ENCODE peak calls at places on chromosome 7, in five cellular contexts. One of them, this sample, is unnamed.

GRCh38 chr7:98211221-98211675 is at the start of gene BHLHA15:
- DNase-seq in naive thymus-derived CD4-positive, alpha-beta T cell: no peak
- DNase-seq in neuronal stem cell: no peak
- DNase-seq in uterus: no peak
- DNase-seq in OCI-LY7: peak; percentile 59
- DNase-seq in this sample: peak; percentile 53

GRCh38 chr7:10940748-10941358 is 32.8 kb upstream of the PHF14 start:
- DNase-seq in OCI-LY7: peak; percentile 58
- DNase-seq in uterus: no peak
- DNase-seq in neuronal stem cell: no peak
- DNase-seq in naive thymus-derived CD4-positive, alpha-beta T cell: no peak
- DNase-seq in this sample: no peak

GRCh38 chr7:95636140-95636539 is 39.8 kb upstream of the PDK4 start:
- DNase-seq in uterus: no peak
- DNase-seq in neuronal stem cell: no peak
- DNase-seq in naive thymus-derived CD4-positive, alpha-beta T cell: no peak
- DNase-seq in OCI-LY7: no peak
- DNase-seq in this sample: no peak

GRCh38 chr7:78605131-78605530 is 806.6 kb downstream of the PHTF2 start:
- DNase-seq in uterus: no peak
- DNase-seq in OCI-LY7: no peak
- DNase-seq in naive thymus-derived CD4-positive, alpha-beta T cell: no peak
- DNase-seq in neuronal stem cell: no peak
- DNase-seq in this sample: no peak

GRCh38 chr7:23115991-23116390 is 10.4 kb downstream of the KLHL7 start:
- DNase-seq in naive thymus-derived CD4-positive, alpha-beta T cell: no peak
- DNase-seq in OCI-LY7: no peak
- DNase-seq in uterus: no peak
- DNase-seq in neuronal stem cell: peak; percentile 69
- DNase-seq in this sample: no peak

GRCh38 chr7:12557282-12557681 is 13.2 kb upstream of the SCIN start:
- DNase-seq in naive thymus-derived CD4-positive, alpha-beta T cell: no peak
- DNase-seq in uterus: no peak
- DNase-seq in neuronal stem cell: no peak
- DNase-seq in OCI-LY7: no peak
- DNase-seq in this sample: no peak

GRCh38 chr7:24902276-24902675 is 77.7 kb downstream of the OSBPL3 start:
- DNase-seq in neuronal stem cell: no peak
- DNase-seq in naive thymus-derived CD4-positive, alpha-beta T cell: no peak
- DNase-seq in uterus: no peak
- DNase-seq in OCI-LY7: no peak
- DNase-seq in this sample: no peak

GRCh38 chr7:26553128-26553527 is 261.5 kb downstream of the SNX10 start:
- DNase-seq in neuronal stem cell: no peak
- DNase-seq in uterus: no peak
- DNase-seq in naive thymus-derived CD4-positive, alpha-beta T cell: no peak
- DNase-seq in OCI-LY7: no peak
- DNase-seq in this sample: no peak

GRCh38 chr7:39609462-39610149 is 13.8 kb upstream of the RALA start:
- DNase-seq in neuronal stem cell: peak; percentile 17
- DNase-seq in OCI-LY7: no peak
- DNase-seq in uterus: no peak
- DNase-seq in naive thymus-derived CD4-positive, alpha-beta T cell: no peak
- DNase-seq in this sample: no peak

GRCh38 chr7:135879238-135879637 is 97.9 kb downstream of the MTPN start:
- DNase-seq in uterus: no peak
- DNase-seq in neuronal stem cell: no peak
- DNase-seq in OCI-LY7: no peak
- DNase-seq in naive thymus-derived CD4-positive, alpha-beta T cell: no peak
- DNase-seq in this sample: no peak

DNA sequence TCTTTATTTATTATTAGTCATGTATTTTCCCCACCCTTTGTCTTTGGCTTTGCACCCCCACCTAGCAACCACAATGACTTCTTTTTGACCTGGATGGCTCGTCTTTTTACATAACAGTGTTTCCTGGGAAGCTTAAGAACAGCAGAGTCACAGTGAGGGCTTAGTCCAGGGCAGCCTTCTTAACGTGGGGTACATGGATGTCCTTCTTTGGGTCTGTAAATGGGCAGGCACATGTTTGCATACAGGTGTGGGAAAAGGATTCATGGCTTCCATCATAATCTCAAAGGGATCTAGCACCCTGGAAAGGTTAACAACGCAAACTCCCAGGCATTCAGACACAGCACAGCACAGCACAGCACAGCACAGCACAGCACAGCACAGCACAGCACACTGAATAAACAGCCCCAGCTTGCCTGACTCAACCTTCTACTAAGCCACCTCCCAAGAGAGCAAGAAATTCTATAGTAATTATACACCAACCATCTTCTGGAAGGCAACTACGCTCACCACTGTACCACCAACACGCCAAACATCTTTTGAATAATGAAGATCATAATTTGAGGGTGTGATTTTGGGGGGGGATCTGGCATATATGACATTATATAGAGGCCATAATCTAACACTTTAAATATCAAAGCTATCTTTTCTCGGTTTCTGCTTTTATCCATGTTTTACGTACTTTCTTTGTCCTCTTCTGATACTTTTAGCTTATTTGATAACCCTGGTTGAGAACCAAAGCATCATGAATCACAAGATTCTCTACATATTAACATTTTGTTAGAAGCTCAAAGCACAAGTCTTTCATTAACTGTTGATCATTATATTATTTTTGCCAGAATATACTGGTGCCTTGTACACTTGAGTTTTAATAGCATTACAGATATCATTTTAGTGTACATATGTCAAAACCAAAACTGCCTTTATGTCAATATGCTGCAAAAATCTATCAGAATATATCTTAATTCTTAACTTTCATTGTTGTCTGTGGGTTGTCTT is 177.2 kb upstream of the KLF14 start:
- DNase-seq in neuronal stem cell: no peak
- DNase-seq in OCI-LY7: no peak
- DNase-seq in uterus: no peak
- DNase-seq in naive thymus-derived CD4-positive, alpha-beta T cell: no peak
- DNase-seq in this sample: no peak
- H3K4me1 ChIP-seq in neuronal stem cell: peaks cover 14% of the 10 kb centered on the region
- H3K4me1 ChIP-seq in OCI-LY7: peaks cover 26% of the 10 kb centered on the region
- H3K4me1 ChIP-seq in uterus: peaks cover 15% of the 10 kb centered on the region
- H3K4me1 ChIP-seq in naive thymus-derived CD4-positive, alpha-beta T cell: peaks cover 38% of the 10 kb centered on the region
- H3K4me1 ChIP-seq in this sample: peaks cover 68% of the 10 kb centered on the region

GRCh38 chr7:36942062-36942461 is 217.8 kb upstream of the AOAH start:
- DNase-seq in naive thymus-derived CD4-positive, alpha-beta T cell: no peak
- DNase-seq in uterus: no peak
- DNase-seq in neuronal stem cell: no peak
- DNase-seq in OCI-LY7: peak; percentile 26
- DNase-seq in this sample: no peak

GRCh38 chr7:36941359-36941758 is 217.1 kb upstream of the AOAH start:
- DNase-seq in OCI-LY7: no peak
- DNase-seq in uterus: no peak
- DNase-seq in neuronal stem cell: no peak
- DNase-seq in naive thymus-derived CD4-positive, alpha-beta T cell: no peak
- DNase-seq in this sample: no peak

GRCh38 chr7:36937754-36938551 is 213.7 kb upstream of the AOAH start:
- DNase-seq in OCI-LY7: no peak
- DNase-seq in naive thymus-derived CD4-positive, alpha-beta T cell: peak; percentile 31
- DNase-seq in uterus: no peak
- DNase-seq in neuronal stem cell: no peak
- DNase-seq in this sample: no peak

GRCh38 chr7:36942558-36943354 is 218.5 kb upstream of the AOAH start:
- DNase-seq in uterus: no peak
- DNase-seq in OCI-LY7: no peak
- DNase-seq in neuronal stem cell: no peak
- DNase-seq in naive thymus-derived CD4-positive, alpha-beta T cell: no peak
- DNase-seq in this sample: no peak

DNA sequence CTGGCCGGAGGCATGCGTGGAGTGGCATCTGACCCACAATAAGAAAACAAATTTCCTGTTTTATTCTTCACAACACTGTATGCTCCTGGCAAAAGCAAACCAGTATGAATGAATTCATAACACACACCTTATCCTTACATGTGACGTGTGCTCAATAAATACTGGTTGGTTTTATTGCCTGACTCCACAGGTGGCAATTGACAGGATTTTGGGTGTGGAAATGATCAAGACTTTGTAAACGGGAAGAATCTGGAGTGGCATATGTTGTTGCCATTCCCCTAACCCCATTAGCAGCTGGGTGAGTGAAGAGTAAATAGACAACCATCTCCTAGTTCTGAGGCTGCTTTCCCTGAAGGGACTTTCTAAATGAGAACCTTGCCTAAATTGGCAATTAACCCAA is 215.5 kb upstream of the AOAH start:
- DNase-seq in OCI-LY7: no peak
- DNase-seq in neuronal stem cell: no peak
- DNase-seq in naive thymus-derived CD4-positive, alpha-beta T cell: no peak
- DNase-seq in uterus: no peak
- DNase-seq in this sample: no peak
- H3K4me1 ChIP-seq in OCI-LY7: peaks cover 31% of the 10 kb centered on the region
- H3K4me1 ChIP-seq in neuronal stem cell: peaks cover 2% of the 10 kb centered on the region
- H3K4me1 ChIP-seq in naive thymus-derived CD4-positive, alpha-beta T cell: peaks cover 5% of the 10 kb centered on the region
- H3K4me1 ChIP-seq in uterus: no peaks in the 10 kb centered on the region
- H3K4me1 ChIP-seq in this sample: no peaks in the 10 kb centered on the region

GRCh38 chr7:102872460-102872859 is 40.3 kb upstream of the LRRC17 start:
- DNase-seq in OCI-LY7: no peak
- DNase-seq in uterus: no peak
- DNase-seq in neuronal stem cell: no peak
- DNase-seq in naive thymus-derived CD4-positive, alpha-beta T cell: no peak
- DNase-seq in this sample: no peak
- H3K4me1 ChIP-seq in OCI-LY7: no peaks in the 10 kb centered on the region
- H3K4me1 ChIP-seq in uterus: no peaks in the 10 kb centered on the region
- H3K4me1 ChIP-seq in neuronal stem cell: no peaks in the 10 kb centered on the region
- H3K4me1 ChIP-seq in naive thymus-derived CD4-positive, alpha-beta T cell: no peaks in the 10 kb centered on the region
- H3K4me1 ChIP-seq in this sample: no peaks in the 10 kb centered on the region

GRCh38 chr7:1571261-1571650 is 1.4 kb upstream of the PSMG3 start:
- DNase-seq in neuronal stem cell: no peak
- DNase-seq in uterus: no peak
- DNase-seq in naive thymus-derived CD4-positive, alpha-beta T cell: no peak
- DNase-seq in OCI-LY7: no peak
- DNase-seq in this sample: no peak
- H3K4me1 ChIP-seq in neuronal stem cell: peaks cover 12% of the 10 kb centered on the region
- H3K4me1 ChIP-seq in uterus: no peaks in the 10 kb centered on the region
- H3K4me1 ChIP-seq in naive thymus-derived CD4-positive, alpha-beta T cell: peaks cover 16% of the 10 kb centered on the region
- H3K4me1 ChIP-seq in OCI-LY7: peaks cover 27% of the 10 kb centered on the region
- H3K4me1 ChIP-seq in this sample: peaks cover 55% of the 10 kb centered on the region

GRCh38 chr7:47498229-47499056 is 83.5 kb downstream of the TNS3 start:
- DNase-seq in OCI-LY7: peak; percentile 37
- DNase-seq in neuronal stem cell: no peak
- DNase-seq in uterus: no peak
- DNase-seq in naive thymus-derived CD4-positive, alpha-beta T cell: no peak
- DNase-seq in this sample: no peak
- H3K4me1 ChIP-seq in OCI-LY7: peaks cover 53% of the 10 kb centered on the region
- H3K4me1 ChIP-seq in neuronal stem cell: peaks cover 59% of the 10 kb centered on the region
- H3K4me1 ChIP-seq in uterus: peaks cover 21% of the 10 kb centered on the region
- H3K4me1 ChIP-seq in naive thymus-derived CD4-positive, alpha-beta T cell: no peaks in the 10 kb centered on the region
- H3K4me1 ChIP-seq in this sample: peaks cover 25% of the 10 kb centered on the region

GRCh38 chr7:50567715-50568261 is 2.6 kb upstream of the DDC start:
- DNase-seq in OCI-LY7: no peak
- DNase-seq in uterus: no peak
- DNase-seq in naive thymus-derived CD4-positive, alpha-beta T cell: no peak
- DNase-seq in neuronal stem cell: no peak
- DNase-seq in this sample: no peak
- H3K4me1 ChIP-seq in OCI-LY7: no peaks in the 10 kb centered on the region
- H3K4me1 ChIP-seq in uterus: no peaks in the 10 kb centered on the region
- H3K4me1 ChIP-seq in naive thymus-derived CD4-positive, alpha-beta T cell: no peaks in the 10 kb centered on the region
- H3K4me1 ChIP-seq in neuronal stem cell: no peaks in the 10 kb centered on the region
- H3K4me1 ChIP-seq in this sample: no peaks in the 10 kb centered on the region

DNA sequence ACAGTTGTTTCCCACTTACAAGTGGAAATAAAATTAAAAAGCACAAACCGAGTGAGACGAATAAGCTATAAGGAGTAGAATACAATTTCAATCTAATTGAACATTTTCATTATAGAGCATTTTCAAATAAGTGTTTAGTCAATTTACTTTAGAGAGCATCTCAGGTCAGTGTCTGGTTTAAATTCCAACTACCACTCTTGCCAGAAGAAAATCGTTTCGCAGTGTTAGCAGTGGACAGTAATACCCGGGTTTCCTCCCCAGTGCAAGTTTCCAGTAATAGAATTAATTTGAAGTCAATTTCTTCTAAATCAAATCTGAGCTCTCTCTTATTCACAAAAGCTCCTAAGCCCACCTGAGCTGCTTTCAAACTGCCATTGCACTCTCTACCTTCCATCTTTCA is 45.7 kb downstream of the CREB3L2 start:
- DNase-seq in naive thymus-derived CD4-positive, alpha-beta T cell: no peak
- DNase-seq in uterus: no peak
- DNase-seq in neuronal stem cell: no peak
- DNase-seq in OCI-LY7: no peak
- DNase-seq in this sample: no peak
- H3K4me1 ChIP-seq in naive thymus-derived CD4-positive, alpha-beta T cell: no peaks in the 10 kb centered on the region
- H3K4me1 ChIP-seq in uterus: peaks cover 26% of the 10 kb centered on the region
- H3K4me1 ChIP-seq in neuronal stem cell: peaks cover 17% of the 10 kb centered on the region
- H3K4me1 ChIP-seq in OCI-LY7: peaks cover 14% of the 10 kb centered on the region
- H3K4me1 ChIP-seq in this sample: peaks cover 42% of the 10 kb centered on the region

GRCh38 chr7:104981671-104982036 is 32.4 kb upstream of the KMT2E start:
- DNase-seq in naive thymus-derived CD4-positive, alpha-beta T cell: no peak
- DNase-seq in OCI-LY7: no peak
- DNase-seq in neuronal stem cell: no peak
- DNase-seq in uterus: no peak
- DNase-seq in this sample: no peak
- H3K4me1 ChIP-seq in naive thymus-derived CD4-positive, alpha-beta T cell: peaks cover 21% of the 10 kb centered on the region
- H3K4me1 ChIP-seq in OCI-LY7: peaks cover 75% of the 10 kb centered on the region
- H3K4me1 ChIP-seq in neuronal stem cell: peaks cover 15% of the 10 kb centered on the region
- H3K4me1 ChIP-seq in uterus: peaks cover 24% of the 10 kb centered on the region
- H3K4me1 ChIP-seq in this sample: peaks cover 90% of the 10 kb centered on the region

This sample was measured in suprapubic skin.